ENCODE peak calls at places on chromosomes 12 and 14, in six cellular contexts. E, L, Z, N, D and C are unnamed samples.

GRCh38 chr12:93050026-93050747 is 121.1 kb upstream of the EEA1 start:
- DNase-seq in E (peak; percentile 29), L (no peak), Z (peak; percentile 27), N (no peak), D (no peak), C (no peak)

GRCh38 chr14:103408491-103409155 is 23.4 kb downstream of the MARK3 start:
- DNase-seq in E (no peak), L (no peak), Z (no peak), N (no peak), D (no peak), C (no peak)

GRCh38 chr12:99978152-99978551 is 6.6 kb downstream of the ANKS1B start:
- DNase-seq in E (no peak), L (no peak), Z (no peak), N (no peak), D (no peak), C (no peak)

GRCh38 chr12:3225796-3226180 is 148.6 kb downstream of the TSPAN9 start:
- DNase-seq in E (no peak), L (no peak), Z (no peak), N (no peak), D (no peak), C (no peak)

GRCh38 chr14:60510254-60510975 is 1.5 kb downstream of the SIX6 start:
- DNase-seq in E (no peak), L (no peak), Z (no peak), N (no peak), D (no peak), C (no peak)

GRCh38 chr12:132446535-132447326 is 43.2 kb upstream of the FBRSL1 start:
- DNase-seq in E (no peak), L (no peak), Z (no peak), N (no peak), D (no peak), C (no peak)

GRCh38 chr12:122473543-122474323 is 27.0 kb downstream of the ZCCHC8 start:
- DNase-seq in E (peak; percentile 68), L (no peak), Z (no peak), N (no peak), D (no peak), C (peak; percentile 15)

GRCh38 chr14:24377660-24378059 is 9.7 kb downstream of the NFATC4 start:
- DNase-seq in E (no peak), L (no peak), Z (no peak), N (no peak), D (no peak), C (no peak)

GRCh38 chr12:55705802-55706402 is 1.8 kb downstream of the ITGA7 start:
- DNase-seq in E (no peak), L (no peak), Z (no peak), N (no peak), D (no peak), C (peak; percentile 60)